ENCODE peak calls at places on chromosomes 13 and 19, in five cellular contexts. N is H1, J is IMR-90, Y is neuronal stem cell, L is mesenchymal stem cell. X is an unnamed sample. For H3K36me3, the result is how much of the 10 kb centered on the place peaks cover.

GRCh38 chr19:34173145-34173956 is 1.0 kb downstream of the LSM14A start:
- DNase-seq in Y (peak), J (peak), L (peak), N (peak), X (peak)

GRCh38 chr19:48371367-48371766 is 7.2 kb downstream of the SYNGR4 start:
- DNase-seq in J (no peak), L (no peak), N (no peak), Y (no peak), X (no peak)

GRCh38 chr13:62483774-62484173 is 1068.1 kb upstream of the PCDH20 start:
- DNase-seq in L (no peak), Y (no peak), N (no peak), J (peak), X (peak)

GRCh38 chr13:112960671-112961070 is 8.3 kb upstream of the MCF2L start:
- DNase-seq in Y (no peak), J (no peak), L (no peak), N (no peak), X (no peak)

GRCh38 chr19:1760020-1760419 is 6.7 kb downstream of the ONECUT3 start:
- DNase-seq in L (no peak), J (no peak), Y (no peak), N (peak), X (no peak)

GRCh38 chr13:74306496-74306895 is 172.3 kb upstream of the KLF12 start:
- DNase-seq in Y (no peak), L (peak), N (no peak), J (peak), X (peak)

GRCh38 chr13:73809561-73809960 is 324.6 kb downstream of the KLF12 start:
- DNase-seq in J (peak), L (peak), Y (no peak), N (no peak), X (no peak)

GRCh38 chr19:518292-519231 is 11.3 kb downstream of the TPGS1 start:
- DNase-seq in N (peak), J (peak), L (peak), Y (peak), X (peak)

GRCh38 chr13:26538363-26539317 is 18.8 kb upstream of the WASF3 start:
- DNase-seq in J (no peak), L (no peak), Y (no peak), N (no peak), X (no peak)

GRCh38 chr19:7925171-7925837 is 631 bp downstream of the CTXN1 start:
- DNase-seq in J (peak), L (peak), N (peak), Y (peak), X (peak)

GRCh38 chr13:32147976-32148375 is 116.4 kb downstream of the FRY start:
- DNase-seq in L (peak), Y (no peak), N (no peak), J (no peak), X (no peak)

GRCh38 chr13:99346328-99347070 is 39.3 kb upstream of the GPR183 start:
- DNase-seq in L (no peak), Y (no peak), N (peak), J (no peak), X (no peak)

GRCh38 chr13:109592776-109593175 is 193.6 kb downstream of the IRS2 start:
- DNase-seq in Y (no peak), J (no peak), N (no peak), L (no peak), X (no peak)

GRCh38 chr13:35210234-35210633 is 266.3 kb downstream of the MAB21L1 start:
- DNase-seq in Y (no peak), J (no peak), N (no peak), L (no peak), X (no peak)

GRCh38 chr13:78978381-78978998 is 319.5 kb upstream of the OBI1 start:
- DNase-seq in J (peak), L (peak), N (no peak), Y (peak), X (peak)

GRCh38 chr13:67416047-67416925 is 186.2 kb upstream of the PCDH9 start:
- DNase-seq in Y (peak), J (peak), L (peak), N (peak), X (peak)

GRCh38 chr19:850221-850978 is 1.7 kb upstream of the ELANE start:
- DNase-seq in J (peak), N (no peak), L (peak), Y (no peak), X (peak)

GRCh38 chr13:41837668-41838067 is 123.2 kb downstream of the VWA8 start:
- DNase-seq in L (no peak), N (no peak), J (peak), Y (no peak), X (no peak)

GRCh38 chr13:112212533-112212932 is 145.6 kb downstream of the SOX1 start:
- DNase-seq in L (no peak), J (no peak), N (no peak), Y (no peak), X (no peak)

GRCh38 chr19:55358943-55359908 is 3.8 kb downstream of the GARIN5B start:
- DNase-seq in N (no peak), J (no peak), L (no peak), Y (no peak), X (no peak)

GRCh38 chr19:6088677-6089063 is 21.6 kb downstream of the RFX2 start:
- DNase-seq in J (peak), N (no peak), L (peak), Y (no peak), X (no peak)

GRCh38 chr19:4455742-4456565 is 1.6 kb downstream of the UBXN6 start:
- DNase-seq in N (no peak), Y (no peak), J (peak), L (peak), X (peak)

GRCh38 chr13:46492946-46493345 is 60.0 kb upstream of the LRCH1 start:
- DNase-seq in J (peak), N (no peak), Y (peak), L (peak), X (peak)

GRCh38 chr13:43800828-43801227 is 14.1 kb upstream of the ENOX1 start:
- DNase-seq in Y (no peak), N (no peak), J (no peak), L (no peak), X (no peak)

GRCh38 chr19:43476606-43477005 is 11.2 kb upstream of the LYPD3 start:
- DNase-seq in Y (no peak), J (peak), N (no peak), L (peak), X (peak)

GRCh38 chr19:56116606-56117005 is 4.5 kb downstream of the ZNF787 start:
- DNase-seq in Y (no peak), N (no peak), J (no peak), L (no peak), X (no peak)

GRCh38 chr19:13024958-13025653 is 29.8 kb downstream of the NFIX start:
- DNase-seq in N (peak), L (no peak), Y (no peak), J (no peak), X (peak)

GRCh38 chr13:46124531-46124966 is 19.7 kb upstream of the CPB2 start:
- DNase-seq in L (no peak), J (no peak), N (no peak), Y (no peak), X (no peak)

GRCh38 chr13:107960301-107960700 is 255.0 kb downstream of the LIG4 start:
- DNase-seq in J (no peak), N (no peak), L (no peak), Y (no peak), X (peak)

GRCh38 chr13:112713517-112714253 is 23.8 kb downstream of the ATP11A start:
- DNase-seq in N (no peak), L (no peak), Y (no peak), J (no peak), X (no peak)

GRCh38 chr19:13120817-13121216 is 2.8 kb downstream of the NACC1 start:
- DNase-seq in N (no peak), J (peak), Y (no peak), L (peak), X (no peak)

GRCh38 chr19:18160792-18161690 is 8.1 kb downstream of the PIK3R2 start:
- DNase-seq in Y (peak), N (peak), J (peak), L (no peak), X (peak)
- H3K36me3 ChIP-seq in Y (under half), N (under half), J (under half), L (half or more), X (under half)

GRCh38 chr19:10870955-10871603 is at the start of gene CARM1:
- DNase-seq in Y (peak), N (peak), J (peak), L (peak), X (peak)
- H3K4ac ChIP-seq in Y (no peak), N (peak), J (peak), L (peak), X (peak)

DNA sequence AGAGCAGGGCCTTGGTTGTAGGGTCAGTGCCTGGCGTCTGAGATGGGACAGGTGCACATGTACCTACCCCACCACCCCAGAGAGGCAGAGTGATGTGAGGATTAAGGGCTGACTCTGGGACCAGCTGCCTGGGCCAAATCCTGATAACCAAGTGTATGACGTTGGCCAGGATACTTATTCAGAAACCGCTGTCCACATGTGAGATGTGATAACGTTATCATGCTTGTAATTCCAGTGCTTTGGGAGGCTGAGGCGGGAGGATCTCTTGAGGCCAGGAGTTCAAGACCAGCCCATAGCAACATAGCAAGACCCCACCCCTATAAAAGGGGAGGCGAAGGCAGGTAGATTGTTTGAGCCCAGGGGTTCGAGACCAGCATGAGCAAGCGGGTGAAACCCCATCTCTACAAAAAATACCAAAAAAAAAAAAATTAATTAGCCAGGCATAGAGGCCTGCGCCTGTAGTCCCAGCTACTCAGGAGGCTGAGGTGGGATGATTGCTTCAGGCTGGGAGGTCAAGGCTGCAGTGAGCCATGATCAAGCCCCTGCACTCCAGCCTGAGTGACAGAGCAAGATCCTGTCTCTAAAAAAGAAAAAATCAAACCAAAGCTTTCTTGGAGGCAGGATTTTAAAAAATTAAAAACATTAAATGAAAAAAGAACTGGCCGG is 10.0 kb downstream of the ADGRE5 start:
- DNase-seq in J (no peak), N (no peak), L (no peak), Y (no peak), X (no peak)
- H3K9ac ChIP-seq in J (no peak), N (no peak), L (no peak), Y (no peak), X (no peak)

DNA sequence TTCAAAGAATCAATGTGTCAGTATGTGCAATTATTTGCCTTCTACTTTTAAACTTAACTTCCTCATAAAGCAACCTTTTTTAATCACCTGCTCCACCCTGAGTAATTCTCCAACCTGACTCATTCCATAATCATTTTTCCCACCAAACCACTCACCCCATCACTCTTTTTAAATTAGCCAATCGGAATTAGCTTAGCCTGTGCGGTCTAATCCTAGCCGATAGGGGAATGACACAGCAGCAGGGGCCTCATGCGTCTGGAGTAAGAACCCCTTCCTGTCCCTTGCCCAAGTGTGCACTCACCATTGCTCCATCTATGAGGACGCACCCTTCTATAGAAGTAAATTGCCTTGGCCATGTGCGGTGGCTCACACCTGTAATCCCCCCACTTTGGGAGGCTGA is 27.4 kb upstream of the ZNF83 start:
- DNase-seq in N (no peak), Y (no peak), J (peak), L (peak), X (no peak)
- H3K36me3 ChIP-seq in N (under half), Y (under half), J (under half), L (under half), X (under half)

GRCh38 chr13:60396783-60397692 is at the start of gene TDRD3:
- DNase-seq in N (peak), Y (peak), J (peak), L (peak), X (peak)
- H3K4ac ChIP-seq in N (peak), Y (no peak), J (peak), L (peak), X (peak)

GRCh38 chr13:64051278-64051677 is 2635.6 kb upstream of the PCDH20 start:
- DNase-seq in Y (no peak), J (no peak), L (no peak), N (no peak), X (no peak)
- H3K9ac ChIP-seq in Y (no peak), J (no peak), L (no peak), N (no peak), X (no peak)

GRCh38 chr13:98221234-98221633 is 44.2 kb upstream of the RNF113B start:
- DNase-seq in Y (no peak), J (no peak), N (no peak), L (peak), X (no peak)
- H3K36me3 ChIP-seq in Y (under half), J (under half), N (under half), L (under half), X (under half)

GRCh38 chr13:102658678-102659077 is 36.2 kb downstream of the METTL21C start:
- DNase-seq in Y (no peak), L (no peak), N (no peak), J (no peak), X (no peak)

GRCh38 chr13:102651892-102652291 is 43.0 kb downstream of the METTL21C start:
- DNase-seq in L (peak), N (no peak), J (peak), Y (no peak), X (no peak)

GRCh38 chr13:102654786-102655185 is 40.1 kb downstream of the METTL21C start:
- DNase-seq in N (no peak), Y (peak), J (no peak), L (no peak), X (peak)

GRCh38 chr13:102659168-102659713 is 35.6 kb downstream of the METTL21C start:
- DNase-seq in N (no peak), L (no peak), J (no peak), Y (no peak), X (no peak)

GRCh38 chr13:102657630-102658029 is 37.2 kb downstream of the METTL21C start:
- DNase-seq in N (no peak), J (no peak), Y (no peak), L (no peak), X (no peak)
- H3K4ac ChIP-seq in N (no peak), J (no peak), Y (no peak), L (no peak), X (no peak)

GRCh38 chr13:49502954-49503353 is 7.2 kb downstream of the PHF11 start:
- DNase-seq in Y (no peak), L (peak), N (no peak), J (peak), X (no peak)
- H3K9ac ChIP-seq in Y (no peak), L (no peak), N (no peak), J (peak), X (no peak)

GRCh38 chr13:50011461-50011860 is 3.8 kb upstream of the KCNRG start:
- DNase-seq in J (no peak), Y (no peak), N (no peak), L (no peak), X (no peak)
- H3K36me3 ChIP-seq in J (under half), Y (under half), N (under half), L (under half), X (under half)